ENCODE peak calls at places on chromosome 11, in eight cellular contexts. L is NCI-H1417 treated with DMSO at 0.1 percent for 48 hours; A is naive thymus-derived CD8-positive, alpha-beta T cell; X is HCT116; U is HAP-1; V is NT2/D1; M is stimulated activated CD8-positive, alpha-beta memory T cell treated with anti-CD3 and anti-CD28 coated beads, Interleukin-7, amount 100 ng/mL, for 24 hours; F is amygdala. G is an unnamed sample.

GRCh38 chr11:1549355-1550330 is 22.4 kb downstream of the DUSP8 start:
- DNase-seq in L (no peak), A (no peak), X (no peak), U (no peak), V (no peak), M (no peak), F (no peak), G (peak)

GRCh38 chr11:126588630-126589491 is 233.4 kb downstream of the ST3GAL4 start:
- DNase-seq in L (peak), A (no peak), X (no peak), U (no peak), V (no peak), M (no peak), F (no peak), G (no peak)

GRCh38 chr11:64122411-64123101 is 43.4 kb downstream of the MACROD1 start:
- DNase-seq in L (no peak), A (no peak), X (no peak), U (no peak), V (no peak), M (no peak), F (no peak), G (no peak)

GRCh38 chr11:10500263-10500601 is 40.8 kb downstream of the RNF141 start:
- DNase-seq in L (no peak), A (no peak), X (no peak), U (no peak), V (no peak), M (no peak), F (no peak), G (no peak)

GRCh38 chr11:63671322-63672155 is at the start of gene ATL3:
- DNase-seq in L (peak), A (peak), X (peak), U (peak), V (peak), M (peak), F (peak), G (peak)

GRCh38 chr11:78261367-78261766 is 72.6 kb downstream of the USP35 start:
- DNase-seq in L (no peak), A (no peak), X (no peak), U (no peak), V (no peak), M (no peak), F (no peak), G (no peak)

GRCh38 chr11:17591293-17591692 is 44.2 kb downstream of the OTOG start:
- DNase-seq in L (no peak), A (no peak), X (no peak), U (peak), V (no peak), M (no peak), F (no peak), G (no peak)

GRCh38 chr11:130037881-130038601 is 31.7 kb upstream of the APLP2 start:
- DNase-seq in L (no peak), A (no peak), X (no peak), U (no peak), V (peak), M (no peak), F (no peak), G (no peak)

GRCh38 chr11:78313181-78313788 is 104.3 kb downstream of the GAB2 start:
- DNase-seq in L (no peak), A (no peak), X (peak), U (no peak), V (no peak), M (no peak), F (no peak), G (no peak)

GRCh38 chr11:11537871-11538270 is 83.9 kb downstream of the GALNT18 start:
- DNase-seq in L (no peak), A (no peak), X (no peak), U (no peak), V (no peak), M (no peak), F (no peak), G (no peak)

GRCh38 chr11:61752117-61752924 is at the start of gene MYRF:
- DNase-seq in L (no peak), A (peak), X (no peak), U (peak), V (no peak), M (peak), F (no peak), G (peak)

GRCh38 chr11:126225266-126225665 is 13.7 kb downstream of the FAM118B start:
- DNase-seq in L (no peak), A (no peak), X (no peak), U (no peak), V (no peak), M (no peak), F (no peak), G (no peak)

GRCh38 chr11:61151545-61152252 is 9.5 kb downstream of the VPS37C start:
- DNase-seq in L (no peak), A (no peak), X (no peak), U (no peak), V (no peak), M (no peak), F (no peak), G (no peak)

GRCh38 chr11:63805844-63806415 is 7.3 kb upstream of the SPINDOC start:
- DNase-seq in L (no peak), A (no peak), X (no peak), U (no peak), V (no peak), M (no peak), F (no peak), G (no peak)

GRCh38 chr11:119509969-119510401 is 87.0 kb upstream of the THY1 start:
- DNase-seq in L (no peak), A (no peak), X (no peak), U (no peak), V (no peak), M (no peak), F (no peak), G (peak)

GRCh38 chr11:76699461-76700091 is 29.0 kb upstream of the LRRC32 start:
- DNase-seq in L (no peak), A (no peak), X (no peak), U (no peak), V (no peak), M (no peak), F (no peak), G (no peak)

GRCh38 chr11:122755409-122755808 is 82.9 kb upstream of the CRTAM start:
- DNase-seq in L (no peak), A (no peak), X (no peak), U (no peak), V (no peak), M (no peak), F (no peak), G (no peak)

GRCh38 chr11:7486731-7487130 is 1.4 kb downstream of the OLFML1 start:
- DNase-seq in L (no peak), A (no peak), X (no peak), U (no peak), V (no peak), M (no peak), F (no peak), G (no peak)

GRCh38 chr11:44316388-44317240 is 6.7 kb upstream of the ALX4 start:
- DNase-seq in L (no peak), A (no peak), X (no peak), U (no peak), V (no peak), M (no peak), F (no peak), G (no peak)

GRCh38 chr11:62575156-62575555 is 1.5 kb upstream of the EEF1G start:
- DNase-seq in L (no peak), A (no peak), X (no peak), U (no peak), V (no peak), M (no peak), F (no peak), G (no peak)

GRCh38 chr11:35820614-35821013 is 123.2 kb upstream of the LDLRAD3 start:
- DNase-seq in L (no peak), A (no peak), X (no peak), U (no peak), V (no peak), M (no peak), F (no peak), G (no peak)

G was measured in dorsolateral prefrontal cortex.